ENCODE peak calls at places on chromosomes 16 and 17, in ten cellular contexts. N, T, X, M, F, A, V, G, E and O are unnamed samples.

GRCh38 chr16:86975445-86975844 is 341.7 kb downstream of the C16orf95 start:
- DNase-seq in N (peak), T (no peak), X (peak), M (no peak), F (no peak), A (no peak), V (no peak), G (peak), E (no peak), O (no peak)

GRCh38 chr16:86824751-86825310 is 246.5 kb downstream of the FOXL1 start:
- DNase-seq in N (no peak), T (no peak), X (no peak), M (no peak), F (no peak), A (no peak), V (no peak), G (no peak), E (peak), O (no peak)

GRCh38 chr17:65794572-65794971 is 233.1 kb upstream of the AXIN2 start:
- DNase-seq in N (peak), T (no peak), X (no peak), M (no peak), F (no peak), A (no peak), V (no peak), G (peak), E (no peak), O (peak)

GRCh38 chr17:7081341-7082062 is 1.5 kb upstream of the CLEC10A start:
- DNase-seq in N (no peak), T (no peak), X (no peak), M (no peak), F (no peak), A (no peak), V (peak), G (no peak), E (no peak), O (no peak)

GRCh38 chr17:2271985-2272702 is 31.4 kb downstream of the SMG6 start:
- DNase-seq in N (no peak), T (no peak), X (no peak), M (no peak), F (no peak), A (no peak), V (no peak), G (no peak), E (no peak), O (no peak)

GRCh38 chr17:50481648-50482047 is 3.0 kb downstream of the RSAD1 start:
- DNase-seq in N (no peak), T (no peak), X (no peak), M (no peak), F (no peak), A (no peak), V (no peak), G (no peak), E (no peak), O (no peak)

GRCh38 chr17:33120103-33120502 is 128.5 kb downstream of the SPACA3 start:
- DNase-seq in N (no peak), T (no peak), X (no peak), M (no peak), F (no peak), A (no peak), V (no peak), G (no peak), E (no peak), O (no peak)

GRCh38 chr17:27878776-27879562 is 14.2 kb downstream of the LYRM9 start:
- DNase-seq in N (no peak), T (no peak), X (no peak), M (no peak), F (no peak), A (peak), V (no peak), G (no peak), E (peak), O (no peak)

GRCh38 chr17:42441717-42442565 is 16.7 kb upstream of the ATP6V0A1 start:
- DNase-seq in N (no peak), T (no peak), X (no peak), M (no peak), F (peak), A (no peak), V (peak), G (no peak), E (no peak), O (no peak)

GRCh38 chr16:85863384-85863774 is 35.6 kb upstream of the IRF8 start:
- DNase-seq in N (no peak), T (no peak), X (no peak), M (no peak), F (no peak), A (no peak), V (no peak), G (no peak), E (no peak), O (no peak)

DNA sequence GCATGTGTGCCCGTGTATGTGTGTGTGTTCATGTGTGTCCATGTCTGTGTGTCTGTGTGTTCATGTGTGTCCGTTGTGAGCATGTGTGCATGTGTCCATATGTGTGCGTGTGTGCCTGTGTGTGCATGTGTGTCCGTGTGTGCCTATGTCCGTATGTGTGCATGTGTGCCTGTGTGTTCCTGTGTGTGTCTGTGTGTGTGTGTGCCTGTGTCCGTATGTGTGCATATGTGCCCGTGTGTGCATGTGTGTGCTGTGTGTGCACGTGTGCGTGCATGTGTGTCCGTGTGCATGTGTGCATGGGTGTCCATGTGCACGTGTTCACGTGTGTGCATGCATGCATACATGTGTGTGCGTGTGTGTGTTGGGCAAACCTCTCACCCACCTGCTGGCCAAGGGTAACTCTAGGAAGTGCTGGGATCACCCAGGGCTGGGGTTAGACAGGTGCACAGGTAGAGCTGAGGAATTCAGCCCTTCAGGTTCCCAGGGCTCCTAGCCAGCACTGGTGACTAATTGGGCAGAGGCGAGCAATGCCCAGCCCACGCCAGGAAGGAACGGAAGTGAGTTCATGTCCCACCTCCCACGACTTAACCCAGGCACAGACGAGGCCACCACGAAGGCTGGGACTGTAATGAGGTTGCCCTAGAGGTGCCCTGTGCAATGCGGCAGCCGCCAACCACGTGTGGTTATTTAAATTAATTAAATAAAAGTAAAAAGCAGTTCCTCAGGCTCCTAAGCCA is 8.2 kb upstream of the CSNK1D start:
- DNase-seq in N (no peak), T (no peak), X (no peak), M (no peak), F (peak), A (no peak), V (peak), G (no peak), E (no peak), O (peak)
- TF ChIP-seq EP300 in N (no peak), T (no peak), X (no peak), M (no peak), F (no peak), A (no peak), V (no peak), G (no peak), E (no peak), O (no peak)

GRCh38 chr16:81505011-81505660 is 60.5 kb downstream of the CMIP start:
- DNase-seq in N (no peak), T (no peak), X (no peak), M (no peak), F (peak), A (no peak), V (no peak), G (peak), E (no peak), O (no peak)
- TF ChIP-seq POLR2A in N (no peak), T (no peak), X (no peak), M (no peak), F (no peak), A (no peak), V (no peak), G (peak), E (no peak), O (no peak)

DNA sequence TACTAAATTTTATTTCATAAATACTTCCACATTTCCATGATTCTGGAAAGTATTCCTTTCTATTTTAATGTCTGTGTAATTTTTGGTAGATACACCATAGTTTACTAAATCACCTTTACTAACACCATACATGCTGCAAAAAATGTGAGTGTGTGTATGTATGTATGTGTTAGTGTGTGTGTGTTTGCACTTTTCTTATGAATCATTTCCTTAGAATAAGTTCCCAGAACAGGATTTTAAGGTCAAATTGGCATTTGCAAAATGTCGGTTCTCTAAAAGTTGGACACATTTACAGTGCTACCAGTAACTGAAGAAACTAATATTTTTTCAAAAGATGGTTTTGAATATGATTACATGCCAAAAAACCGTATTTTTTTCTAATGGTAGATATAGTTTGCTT is 137.1 kb downstream of the CYB561 start:
- DNase-seq in N (no peak), T (no peak), X (no peak), M (no peak), F (no peak), A (no peak), V (no peak), G (no peak), E (no peak), O (no peak)
- TF ChIP-seq EP300 in N (no peak), T (no peak), X (no peak), M (no peak), F (no peak), A (no peak), V (no peak), G (no peak), E (no peak), O (no peak)

GRCh38 chr16:57028086-57028485 is 38.7 kb downstream of the NLRC5 start:
- DNase-seq in N (no peak), T (no peak), X (no peak), M (no peak), F (no peak), A (no peak), V (no peak), G (no peak), E (no peak), O (no peak)

GRCh38 chr16:57029161-57030160 is 40.1 kb downstream of the NLRC5 start:
- DNase-seq in N (no peak), T (no peak), X (no peak), M (no peak), F (no peak), A (no peak), V (no peak), G (no peak), E (no peak), O (no peak)

GRCh38 chr16:57032931-57033330 is 43.6 kb downstream of the NLRC5 start:
- DNase-seq in N (no peak), T (no peak), X (no peak), M (no peak), F (no peak), A (no peak), V (no peak), G (no peak), E (no peak), O (no peak)

GRCh38 chr16:57032346-57032745 is 43.0 kb downstream of the NLRC5 start:
- DNase-seq in N (no peak), T (no peak), X (no peak), M (no peak), F (no peak), A (no peak), V (no peak), G (no peak), E (no peak), O (no peak)

GRCh38 chr16:57030346-57030902 is 41.1 kb downstream of the NLRC5 start:
- DNase-seq in N (no peak), T (no peak), X (no peak), M (no peak), F (no peak), A (no peak), V (no peak), G (no peak), E (no peak), O (no peak)
- TF ChIP-seq POLR2A in N (no peak), T (no peak), X (no peak), M (no peak), F (no peak), A (no peak), V (no peak), G (no peak), E (no peak), O (no peak)

DNA sequence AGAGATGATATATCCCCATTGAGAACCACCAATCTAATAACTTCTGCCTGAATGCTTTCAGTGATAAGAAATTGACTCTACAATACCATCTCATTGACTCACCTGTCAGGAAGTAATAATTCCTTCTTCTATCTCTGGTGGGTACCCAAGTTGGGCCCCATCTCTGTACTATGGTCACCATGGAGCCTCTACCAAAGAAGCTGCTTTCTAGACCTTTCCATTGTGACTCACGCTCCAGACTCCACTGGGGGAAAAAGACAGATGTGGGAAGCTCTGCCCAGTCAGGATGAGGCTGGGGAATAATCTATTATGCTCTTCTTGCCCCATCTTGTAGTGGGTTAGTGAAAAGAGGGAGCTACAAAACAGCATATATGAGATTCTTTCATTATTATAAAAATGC is 100.4 kb downstream of the COPRS start:
- DNase-seq in N (no peak), T (no peak), X (no peak), M (no peak), F (no peak), A (no peak), V (no peak), G (no peak), E (no peak), O (no peak)
- TF ChIP-seq EP300 in N (no peak), T (no peak), X (no peak), M (no peak), F (no peak), A (no peak), V (no peak), G (no peak), E (no peak), O (no peak)

DNA sequence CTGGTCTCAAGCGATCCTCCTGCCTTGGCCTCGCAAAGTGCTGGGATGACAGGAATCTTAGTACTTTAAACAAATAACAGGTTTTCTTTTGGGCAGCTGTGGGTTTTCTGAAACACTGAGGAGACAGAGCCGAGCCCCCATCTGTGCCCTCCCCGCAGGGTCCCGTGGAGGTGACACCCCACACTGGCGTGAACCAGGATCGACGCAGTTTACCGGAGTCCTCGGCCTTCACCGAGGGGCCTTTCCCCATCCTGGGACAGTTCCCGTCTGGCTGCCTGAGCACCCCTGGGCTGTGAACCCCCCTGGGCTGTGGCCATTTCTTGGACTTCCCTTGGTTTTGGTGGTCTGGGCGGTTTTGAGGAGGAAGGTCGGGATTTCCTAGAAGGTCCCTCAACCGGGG is 15.3 kb upstream of the GNG13 start:
- DNase-seq in N (no peak), T (no peak), X (no peak), M (no peak), F (no peak), A (no peak), V (no peak), G (no peak), E (no peak), O (no peak)
- TF ChIP-seq POLR2A in N (no peak), T (no peak), X (no peak), M (no peak), F (no peak), A (no peak), V (no peak), G (no peak), E (no peak), O (no peak)

DNA sequence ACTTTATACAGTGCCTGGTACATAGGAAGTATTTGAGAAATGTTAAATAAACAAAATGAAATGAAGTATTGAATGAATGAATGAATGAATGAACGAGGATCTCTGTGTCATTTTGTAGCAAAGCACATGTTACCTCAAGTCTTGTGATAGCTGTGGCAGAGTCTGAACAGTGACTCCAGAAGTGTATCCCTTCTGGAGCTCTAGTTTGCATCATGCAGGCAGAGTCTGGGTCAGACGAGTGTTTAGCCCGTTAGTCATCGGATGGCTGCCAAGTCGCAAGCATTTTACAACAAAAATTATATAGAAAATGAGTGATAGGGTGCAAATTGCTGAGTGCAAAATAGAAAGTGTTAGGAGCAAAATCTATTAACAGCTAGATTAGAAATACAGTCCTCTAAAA is 113.2 kb downstream of the FTO start:
- DNase-seq in N (peak), T (no peak), X (no peak), M (no peak), F (no peak), A (no peak), V (no peak), G (no peak), E (no peak), O (no peak)
- TF ChIP-seq EP300 in N (no peak), T (no peak), X (no peak), M (no peak), F (no peak), A (no peak), V (no peak), G (no peak), E (no peak), O (no peak)

GRCh38 chr16:47017636-47018035 is 44.2 kb upstream of the DNAJA2 start:
- DNase-seq in N (no peak), T (no peak), X (no peak), M (no peak), F (no peak), A (no peak), V (no peak), G (no peak), E (no peak), O (no peak)

GRCh38 chr16:47019563-47019962 is 46.1 kb upstream of the DNAJA2 start:
- DNase-seq in N (no peak), T (no peak), X (no peak), M (no peak), F (no peak), A (no peak), V (no peak), G (no peak), E (no peak), O (no peak)

GRCh38 chr16:47013910-47014309 is 40.4 kb upstream of the DNAJA2 start:
- DNase-seq in N (no peak), T (no peak), X (no peak), M (no peak), F (no peak), A (no peak), V (no peak), G (no peak), E (no peak), O (no peak)

GRCh38 chr16:47018223-47018891 is 44.9 kb upstream of the DNAJA2 start:
- DNase-seq in N (peak), T (no peak), X (no peak), M (no peak), F (peak), A (no peak), V (peak), G (peak), E (no peak), O (peak)

GRCh38 chr16:47016700-47017133 is 43.2 kb upstream of the DNAJA2 start:
- DNase-seq in N (no peak), T (no peak), X (no peak), M (no peak), F (no peak), A (no peak), V (peak), G (peak), E (no peak), O (no peak)
- TF ChIP-seq POLR2A in N (no peak), T (no peak), X (no peak), M (no peak), F (no peak), A (no peak), V (no peak), G (no peak), E (no peak), O (no peak)